ENCODE peak calls at places on chromosome 6, in eight cellular contexts. U, K, S, O, R, A, H and J are unnamed samples.

GRCh38 chr6:4368649-4369048 is 233.3 kb upstream of the ECI2 start:
- DNase-seq in U (no peak), K (no peak), S (no peak), O (no peak), R (no peak), A (no peak), H (no peak), J (no peak)

GRCh38 chr6:42929928-42930360 is 664 bp downstream of the CNPY3 start:
- DNase-seq in U (peak), K (no peak), S (peak), O (peak), R (no peak), A (peak), H (peak), J (no peak)

GRCh38 chr6:152167639-152168603 is 360.4 kb downstream of the ESR1 start:
- DNase-seq in U (no peak), K (no peak), S (no peak), O (no peak), R (no peak), A (no peak), H (no peak), J (no peak)

GRCh38 chr6:35240838-35241801 is 18.4 kb upstream of the ZNF76 start:
- DNase-seq in U (peak), K (peak), S (peak), O (peak), R (peak), A (peak), H (peak), J (peak)

GRCh38 chr6:33112148-33112547 is 36.4 kb downstream of the HLA-DPB1 start:
- DNase-seq in U (no peak), K (no peak), S (no peak), O (no peak), R (no peak), A (no peak), H (no peak), J (peak)

GRCh38 chr6:126176266-126176665 is 163.6 kb upstream of the CENPW start:
- DNase-seq in U (no peak), K (no peak), S (no peak), O (no peak), R (no peak), A (no peak), H (no peak), J (no peak)

GRCh38 chr6:1020837-1021236 is 291.1 kb upstream of the FOXQ1 start:
- DNase-seq in U (no peak), K (no peak), S (no peak), O (no peak), R (no peak), A (no peak), H (no peak), J (no peak)

GRCh38 chr6:161198176-161198575 is 75.7 kb downstream of the AGPAT4 start:
- DNase-seq in U (no peak), K (no peak), S (no peak), O (no peak), R (no peak), A (no peak), H (no peak), J (no peak)

GRCh38 chr6:5752282-5752681 is 254.4 kb downstream of the NRN1 start:
- DNase-seq in U (no peak), K (no peak), S (no peak), O (no peak), R (no peak), A (no peak), H (peak), J (peak)

GRCh38 chr6:42960243-42961019 is at the start of gene GNMT:
- DNase-seq in U (peak), K (peak), S (peak), O (no peak), R (peak), A (peak), H (peak), J (no peak)

GRCh38 chr6:33123732-33124524 is 48.1 kb downstream of the HLA-DPB1 start:
- DNase-seq in U (no peak), K (no peak), S (peak), O (no peak), R (no peak), A (no peak), H (no peak), J (peak)

GRCh38 chr6:72816022-72816421 is 194.2 kb downstream of the KCNQ5 start:
- DNase-seq in U (no peak), K (no peak), S (no peak), O (no peak), R (no peak), A (no peak), H (no peak), J (no peak)

GRCh38 chr6:4928426-4928825 is 75.4 kb downstream of the RPP40 start:
- DNase-seq in U (no peak), K (no peak), S (no peak), O (peak), R (no peak), A (no peak), H (no peak), J (no peak)

GRCh38 chr6:85191656-85192055 is 258.2 kb upstream of the NT5E start:
- DNase-seq in U (no peak), K (no peak), S (no peak), O (no peak), R (no peak), A (no peak), H (no peak), J (no peak)

GRCh38 chr6:13517116-13517515 is 29.7 kb upstream of the GFOD1 start:
- DNase-seq in U (no peak), K (no peak), S (no peak), O (no peak), R (no peak), A (no peak), H (no peak), J (no peak)

GRCh38 chr6:134768936-134769335 is 181.0 kb downstream of the ALDH8A1 start:
- DNase-seq in U (no peak), K (no peak), S (no peak), O (no peak), R (no peak), A (no peak), H (no peak), J (no peak)

GRCh38 chr6:129672883-129673631 is 36.9 kb downstream of the ARHGAP18 start:
- DNase-seq in U (no peak), K (no peak), S (peak), O (peak), R (no peak), A (no peak), H (no peak), J (no peak)

GRCh38 chr6:73051147-73051546 is 174.1 kb downstream of the KHDC1L start:
- DNase-seq in U (no peak), K (no peak), S (no peak), O (no peak), R (no peak), A (no peak), H (no peak), J (no peak)

GRCh38 chr6:133895573-133896343 is 6.8 kb downstream of the TCF21 start:
- DNase-seq in U (peak), K (no peak), S (no peak), O (no peak), R (peak), A (no peak), H (no peak), J (no peak)

GRCh38 chr6:27334141-27334540 is 22.1 kb upstream of the POM121L2 start:
- DNase-seq in U (no peak), K (no peak), S (no peak), O (no peak), R (no peak), A (no peak), H (no peak), J (no peak)

GRCh38 chr6:106104476-106104875 is 18.3 kb downstream of the PRDM1 start:
- DNase-seq in U (no peak), K (no peak), S (no peak), O (no peak), R (no peak), A (no peak), H (no peak), J (no peak)